ENCODE peak calls at places on chromosomes 6 and 20, in eight cellular contexts. One of them, this sample, is unnamed.
A peak's percentile ranks its signal among the peaks of the same experiment; 100 is the strongest.

GRCh38 chr20:18983796-18984195 is 170.2 kb downstream of the SCP2D1 start:
- DNase-seq in mesenchymal stem cell: no peak
- DNase-seq in fibroblast of lung: no peak
- DNase-seq in NT2/D1: no peak
- DNase-seq in MM.1S: no peak
- DNase-seq in IMR-90: no peak
- DNase-seq in colonic mucosa: no peak
- DNase-seq in astrocyte: no peak
- DNase-seq in this sample: no peak

GRCh38 chr20:25496968-25497401 is 88.3 kb downstream of the NINL start:
- DNase-seq in mesenchymal stem cell: peak; percentile 6
- DNase-seq in fibroblast of lung: peak; percentile 12
- DNase-seq in NT2/D1: no peak
- DNase-seq in MM.1S: no peak
- DNase-seq in IMR-90: peak; percentile 27
- DNase-seq in colonic mucosa: no peak
- DNase-seq in astrocyte: peak; percentile 31
- DNase-seq in this sample: no peak

GRCh38 chr6:46926481-46926880 is 4.7 kb upstream of the ADGRF5 start:
- DNase-seq in mesenchymal stem cell: no peak
- DNase-seq in fibroblast of lung: no peak
- DNase-seq in NT2/D1: no peak
- DNase-seq in MM.1S: no peak
- DNase-seq in IMR-90: peak; percentile 0
- DNase-seq in colonic mucosa: no peak
- DNase-seq in astrocyte: peak; percentile 75
- DNase-seq in this sample: no peak

GRCh38 chr20:63198606-63199005 is 17.3 kb downstream of the YTHDF1 start:
- DNase-seq in mesenchymal stem cell: no peak
- DNase-seq in fibroblast of lung: no peak
- DNase-seq in NT2/D1: no peak
- DNase-seq in MM.1S: no peak
- DNase-seq in IMR-90: no peak
- DNase-seq in colonic mucosa: no peak
- DNase-seq in astrocyte: no peak
- DNase-seq in this sample: no peak

GRCh38 chr6:22102671-22103070 is 194.2 kb downstream of the PRL start:
- DNase-seq in mesenchymal stem cell: no peak
- DNase-seq in fibroblast of lung: no peak
- DNase-seq in NT2/D1: no peak
- DNase-seq in MM.1S: no peak
- DNase-seq in IMR-90: peak; percentile 27
- DNase-seq in colonic mucosa: no peak
- DNase-seq in astrocyte: peak; percentile 52
- DNase-seq in this sample: no peak

GRCh38 chr20:20465259-20465658 is 97.4 kb downstream of the INSM1 start:
- DNase-seq in mesenchymal stem cell: no peak
- DNase-seq in fibroblast of lung: no peak
- DNase-seq in NT2/D1: no peak
- DNase-seq in MM.1S: no peak
- DNase-seq in IMR-90: no peak
- DNase-seq in colonic mucosa: no peak
- DNase-seq in astrocyte: no peak
- DNase-seq in this sample: no peak

GRCh38 chr6:105488521-105489212 is 85.8 kb upstream of the PREP start:
- DNase-seq in mesenchymal stem cell: peak; percentile 35
- DNase-seq in fibroblast of lung: peak; percentile 37
- DNase-seq in NT2/D1: no peak
- DNase-seq in MM.1S: no peak
- DNase-seq in IMR-90: peak; percentile 36
- DNase-seq in colonic mucosa: no peak
- DNase-seq in astrocyte: no peak
- DNase-seq in this sample: no peak

GRCh38 chr20:18001131-18001921 is 32.5 kb downstream of the MGME1 start:
- DNase-seq in mesenchymal stem cell: peak; percentile 85
- DNase-seq in fibroblast of lung: peak; percentile 75
- DNase-seq in NT2/D1: no peak
- DNase-seq in MM.1S: no peak
- DNase-seq in IMR-90: peak; percentile 69
- DNase-seq in colonic mucosa: no peak
- DNase-seq in astrocyte: peak; percentile 73
- DNase-seq in this sample: no peak

GRCh38 chr6:131978522-131978921 is 27.4 kb upstream of the CCN2 start:
- DNase-seq in mesenchymal stem cell: no peak
- DNase-seq in fibroblast of lung: no peak
- DNase-seq in NT2/D1: no peak
- DNase-seq in MM.1S: no peak
- DNase-seq in IMR-90: no peak
- DNase-seq in colonic mucosa: no peak
- DNase-seq in astrocyte: no peak
- DNase-seq in this sample: no peak

GRCh38 chr20:39825950-39826349 is 863.1 kb downstream of the MAFB start:
- DNase-seq in mesenchymal stem cell: peak; percentile 42
- DNase-seq in fibroblast of lung: no peak
- DNase-seq in NT2/D1: no peak
- DNase-seq in MM.1S: no peak
- DNase-seq in IMR-90: peak; percentile 13
- DNase-seq in colonic mucosa: no peak
- DNase-seq in astrocyte: peak; percentile 76
- DNase-seq in this sample: no peak

GRCh38 chr6:114364295-114364694 is 21.5 kb upstream of the HS3ST5 start:
- DNase-seq in mesenchymal stem cell: peak; percentile 68
- DNase-seq in fibroblast of lung: peak; percentile 52
- DNase-seq in NT2/D1: peak; percentile 33
- DNase-seq in MM.1S: no peak
- DNase-seq in IMR-90: peak; percentile 78
- DNase-seq in colonic mucosa: no peak
- DNase-seq in astrocyte: peak; percentile 55
- DNase-seq in this sample: no peak

GRCh38 chr6:108604156-108604555 is 43.4 kb downstream of the FOXO3 start:
- DNase-seq in mesenchymal stem cell: no peak
- DNase-seq in fibroblast of lung: no peak
- DNase-seq in NT2/D1: no peak
- DNase-seq in MM.1S: no peak
- DNase-seq in IMR-90: no peak
- DNase-seq in colonic mucosa: no peak
- DNase-seq in astrocyte: no peak
- DNase-seq in this sample: no peak

GRCh38 chr20:48294196-48294595 is 508.9 kb upstream of the SULF2 start:
- DNase-seq in mesenchymal stem cell: no peak
- DNase-seq in fibroblast of lung: peak; percentile 58
- DNase-seq in NT2/D1: no peak
- DNase-seq in MM.1S: no peak
- DNase-seq in IMR-90: peak; percentile 39
- DNase-seq in colonic mucosa: no peak
- DNase-seq in astrocyte: peak; percentile 87
- DNase-seq in this sample: no peak

GRCh38 chr6:110590821-110591351 is 114.5 kb upstream of the SLC22A16 start:
- DNase-seq in mesenchymal stem cell: no peak
- DNase-seq in fibroblast of lung: peak; percentile 4
- DNase-seq in NT2/D1: no peak
- DNase-seq in MM.1S: no peak
- DNase-seq in IMR-90: peak; percentile 71
- DNase-seq in colonic mucosa: no peak
- DNase-seq in astrocyte: peak; percentile 66
- DNase-seq in this sample: no peak

GRCh38 chr6:19024737-19025136 is 637.6 kb downstream of the RNF144B start:
- DNase-seq in mesenchymal stem cell: peak; percentile 5
- DNase-seq in fibroblast of lung: peak; percentile 37
- DNase-seq in NT2/D1: peak; percentile 44
- DNase-seq in MM.1S: no peak
- DNase-seq in IMR-90: peak; percentile 15
- DNase-seq in colonic mucosa: no peak
- DNase-seq in astrocyte: peak; percentile 18
- DNase-seq in this sample: peak; percentile 54

GRCh38 chr6:11094411-11094851 is 797 bp downstream of the SMIM13 start:
- DNase-seq in mesenchymal stem cell: peak; percentile 69
- DNase-seq in fibroblast of lung: peak; percentile 38
- DNase-seq in NT2/D1: no peak
- DNase-seq in MM.1S: peak; percentile 67
- DNase-seq in IMR-90: peak; percentile 45
- DNase-seq in colonic mucosa: peak; percentile 66
- DNase-seq in astrocyte: peak; percentile 24
- DNase-seq in this sample: no peak

GRCh38 chr20:46285740-46286139 is 22.6 kb downstream of the CDH22 start:
- DNase-seq in mesenchymal stem cell: no peak
- DNase-seq in fibroblast of lung: no peak
- DNase-seq in NT2/D1: no peak
- DNase-seq in MM.1S: no peak
- DNase-seq in IMR-90: no peak
- DNase-seq in colonic mucosa: no peak
- DNase-seq in astrocyte: no peak
- DNase-seq in this sample: no peak

GRCh38 chr6:43831211-43831610 is 61.2 kb downstream of the VEGFA start:
- DNase-seq in mesenchymal stem cell: no peak
- DNase-seq in fibroblast of lung: no peak
- DNase-seq in NT2/D1: no peak
- DNase-seq in MM.1S: no peak
- DNase-seq in IMR-90: no peak
- DNase-seq in colonic mucosa: peak; percentile 83
- DNase-seq in astrocyte: no peak
- DNase-seq in this sample: no peak

GRCh38 chr20:20412750-20413149 is 44.8 kb downstream of the INSM1 start:
- DNase-seq in mesenchymal stem cell: no peak
- DNase-seq in fibroblast of lung: no peak
- DNase-seq in NT2/D1: no peak
- DNase-seq in MM.1S: no peak
- DNase-seq in IMR-90: no peak
- DNase-seq in colonic mucosa: no peak
- DNase-seq in astrocyte: peak; percentile 72
- DNase-seq in this sample: no peak

GRCh38 chr6:166486536-166486880 is 100.0 kb downstream of the RAMACL start:
- DNase-seq in mesenchymal stem cell: no peak
- DNase-seq in fibroblast of lung: no peak
- DNase-seq in NT2/D1: no peak
- DNase-seq in MM.1S: no peak
- DNase-seq in IMR-90: no peak
- DNase-seq in colonic mucosa: no peak
- DNase-seq in astrocyte: no peak
- DNase-seq in this sample: no peak

DNA sequence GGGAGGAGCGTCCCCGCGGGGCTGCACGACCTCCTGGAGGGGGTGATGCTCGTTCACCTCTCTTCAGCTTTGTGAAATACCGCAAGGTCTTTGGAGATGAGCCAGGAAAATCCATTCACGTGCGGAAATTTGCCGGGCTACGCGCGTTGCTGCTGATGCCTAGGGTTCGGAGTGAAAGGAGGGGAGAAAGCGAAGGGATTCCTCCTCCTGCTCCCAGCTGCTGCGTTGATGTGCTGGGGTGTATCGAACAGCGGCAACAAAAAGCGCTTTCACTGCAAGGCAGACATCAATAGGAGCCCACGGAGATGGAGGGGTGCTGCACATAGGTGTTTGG is 391 bp upstream of the B3GAT2 start:
- DNase-seq in mesenchymal stem cell: no peak
- DNase-seq in fibroblast of lung: peak; percentile 4
- DNase-seq in NT2/D1: no peak
- DNase-seq in MM.1S: no peak
- DNase-seq in IMR-90: no peak
- DNase-seq in colonic mucosa: no peak
- DNase-seq in astrocyte: no peak
- DNase-seq in this sample: no peak
- H3K9ac ChIP-seq in mesenchymal stem cell: no peak overlapping the region
- H3K9ac ChIP-seq in fibroblast of lung: no peak overlapping the region
- H3K9ac ChIP-seq in NT2/D1: peak overlapping the region; percentile 39
- H3K9ac ChIP-seq in MM.1S: no peak overlapping the region
- H3K9ac ChIP-seq in IMR-90: no peak overlapping the region
- H3K9ac ChIP-seq in colonic mucosa: no peak overlapping the region
- H3K9ac ChIP-seq in astrocyte: no peak overlapping the region
- H3K9ac ChIP-seq in this sample: no peak overlapping the region

DNA sequence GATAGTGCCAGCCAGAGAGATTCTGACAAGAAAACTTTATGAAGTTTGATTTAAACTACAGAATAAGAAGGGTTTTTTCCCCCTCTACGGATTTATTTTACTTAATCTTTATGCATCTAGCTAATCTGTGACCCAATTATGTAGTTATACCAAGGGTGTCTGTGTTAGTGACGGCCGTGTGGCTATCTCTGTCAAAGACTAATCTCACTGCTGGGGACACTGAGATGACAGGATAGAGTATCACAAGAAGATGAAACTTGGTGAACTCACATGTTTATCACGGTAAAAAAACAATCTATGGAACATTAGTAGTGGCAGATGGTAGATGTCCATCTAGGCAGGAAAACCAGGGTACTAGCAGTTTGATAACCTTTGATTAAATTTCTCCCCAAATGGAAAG is 149.7 kb downstream of the AHI1 start:
- DNase-seq in mesenchymal stem cell: no peak
- DNase-seq in fibroblast of lung: no peak
- DNase-seq in NT2/D1: no peak
- DNase-seq in MM.1S: no peak
- DNase-seq in IMR-90: no peak
- DNase-seq in colonic mucosa: no peak
- DNase-seq in astrocyte: no peak
- DNase-seq in this sample: no peak
- H3K9ac ChIP-seq in mesenchymal stem cell: no peak overlapping the region
- H3K9ac ChIP-seq in fibroblast of lung: no peak overlapping the region
- H3K9ac ChIP-seq in NT2/D1: no peak overlapping the region
- H3K9ac ChIP-seq in MM.1S: no peak overlapping the region
- H3K9ac ChIP-seq in IMR-90: no peak overlapping the region
- H3K9ac ChIP-seq in colonic mucosa: no peak overlapping the region
- H3K9ac ChIP-seq in astrocyte: no peak overlapping the region
- H3K9ac ChIP-seq in this sample: no peak overlapping the region

DNA sequence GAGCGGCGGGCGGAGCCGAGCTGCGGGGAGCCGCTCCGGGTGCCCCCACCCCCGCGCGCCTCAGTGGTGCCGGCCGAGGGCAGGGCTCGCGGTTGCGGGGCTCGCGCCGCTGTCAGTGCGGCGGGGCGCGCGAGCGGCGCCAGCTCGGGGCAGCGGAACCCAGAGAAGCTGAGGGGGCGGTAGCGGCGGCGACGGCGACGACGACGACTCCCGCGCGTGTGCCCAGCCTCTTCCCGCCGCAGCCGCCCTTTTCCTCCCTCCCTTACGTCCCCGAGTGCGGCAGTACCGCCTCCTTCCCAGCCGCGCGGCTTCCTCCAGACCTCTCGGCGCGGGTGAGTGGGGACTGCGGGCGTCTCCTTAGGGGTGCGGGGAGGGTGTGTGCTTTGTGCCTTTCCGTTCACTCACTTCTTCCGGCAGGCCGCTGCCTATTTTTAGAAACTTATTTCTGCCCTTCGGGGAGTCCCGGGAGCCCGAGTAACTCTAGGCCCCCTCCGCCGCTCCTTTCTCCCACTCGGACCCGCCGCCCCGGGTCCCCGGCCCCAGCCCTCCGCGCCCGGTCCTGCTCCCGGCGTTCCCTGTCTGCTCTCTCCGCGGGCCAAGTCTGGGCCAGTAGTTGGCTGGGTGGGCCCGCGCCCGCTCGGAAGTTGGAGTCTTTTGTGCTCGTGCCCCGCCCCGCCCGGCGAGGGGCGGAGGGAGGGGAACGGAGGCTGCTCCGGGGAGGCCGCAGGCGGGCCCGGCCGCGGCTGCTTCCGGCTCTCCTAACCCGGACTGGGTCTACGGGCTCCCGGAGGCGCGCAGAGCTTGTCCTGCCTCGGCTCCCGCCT is at the start of gene RALY:
- DNase-seq in mesenchymal stem cell: peak; percentile 83
- DNase-seq in fibroblast of lung: peak; percentile 74
- DNase-seq in NT2/D1: peak; percentile 71
- DNase-seq in MM.1S: peak; percentile 85
- DNase-seq in IMR-90: peak; percentile 72
- DNase-seq in colonic mucosa: peak; percentile 89
- DNase-seq in astrocyte: peak; percentile 54
- DNase-seq in this sample: peak; percentile 24
- H3K9ac ChIP-seq in mesenchymal stem cell: peak within 1 kb of the TSS; percentile 96
- H3K9ac ChIP-seq in fibroblast of lung: peak within 1 kb of the TSS; percentile 93
- H3K9ac ChIP-seq in NT2/D1: peak within 1 kb of the TSS; percentile 95
- H3K9ac ChIP-seq in MM.1S: peak within 1 kb of the TSS; percentile 95
- H3K9ac ChIP-seq in IMR-90: peak within 1 kb of the TSS; percentile 97
- H3K9ac ChIP-seq in colonic mucosa: peak within 1 kb of the TSS; percentile 98
- H3K9ac ChIP-seq in astrocyte: peak within 1 kb of the TSS; percentile 94
- H3K9ac ChIP-seq in this sample: peak within 1 kb of the TSS; percentile 81

GRCh38 chr6:81981812-81982211 is 229.3 kb upstream of the TENT5A start:
- DNase-seq in mesenchymal stem cell: peak; percentile 39
- DNase-seq in fibroblast of lung: peak; percentile 65
- DNase-seq in NT2/D1: no peak
- DNase-seq in MM.1S: peak; percentile 31
- DNase-seq in IMR-90: peak; percentile 79
- DNase-seq in colonic mucosa: no peak
- DNase-seq in astrocyte: peak; percentile 85
- DNase-seq in this sample: peak; percentile 43
- H3K9ac ChIP-seq in mesenchymal stem cell: peak overlapping the region; percentile 63
- H3K9ac ChIP-seq in fibroblast of lung: no peak overlapping the region
- H3K9ac ChIP-seq in NT2/D1: no peak overlapping the region
- H3K9ac ChIP-seq in MM.1S: no peak overlapping the region
- H3K9ac ChIP-seq in IMR-90: peak overlapping the region; percentile 29
- H3K9ac ChIP-seq in colonic mucosa: no peak overlapping the region
- H3K9ac ChIP-seq in astrocyte: peak overlapping the region; percentile 69
- H3K9ac ChIP-seq in this sample: peak overlapping the region; percentile 12

This sample was measured in HCT116.